ENCODE peak calls at places on chromosomes 2 and 18, in ten cellular contexts. D, Y, K, I, J, E, B, X, O and H are unnamed samples.

GRCh38 chr2:98463551-98463971 is 18.9 kb downstream of the INPP4A start:
- DNase-seq in D (no peak), Y (no peak), K (no peak), I (no peak), J (no peak), E (no peak), B (no peak), X (no peak), O (no peak), H (no peak)

GRCh38 chr2:114345246-114345645 is 97.2 kb upstream of the DPP10 start:
- DNase-seq in D (no peak), Y (no peak), K (no peak), I (no peak), J (no peak), E (no peak), B (no peak), X (no peak), O (no peak), H (no peak)

GRCh38 chr18:12656671-12657047 is 1.2 kb downstream of the SPIRE1 start:
- DNase-seq in D (no peak), Y (no peak), K (no peak), I (no peak), J (peak), E (no peak), B (no peak), X (no peak), O (no peak), H (no peak)

GRCh38 chr2:104774631-104775030 is 79.3 kb upstream of the POU3F3 start:
- DNase-seq in D (no peak), Y (no peak), K (no peak), I (no peak), J (no peak), E (no peak), B (no peak), X (no peak), O (no peak), H (no peak)

GRCh38 chr18:77777126-77777525 is 527.5 kb downstream of the GALR1 start:
- DNase-seq in D (no peak), Y (no peak), K (no peak), I (no peak), J (no peak), E (no peak), B (no peak), X (no peak), O (no peak), H (no peak)

GRCh38 chr18:48938827-48939367 is 11.9 kb downstream of the SMAD7 start:
- DNase-seq in D (no peak), Y (no peak), K (no peak), I (no peak), J (peak), E (no peak), B (no peak), X (no peak), O (no peak), H (no peak)

GRCh38 chr2:24365051-24365450 is 4.7 kb upstream of the ITSN2 start:
- DNase-seq in D (no peak), Y (peak), K (peak), I (no peak), J (peak), E (no peak), B (no peak), X (no peak), O (peak), H (no peak)

GRCh38 chr2:16080516-16080915 is 140.2 kb downstream of the MYCN start:
- DNase-seq in D (no peak), Y (no peak), K (no peak), I (no peak), J (no peak), E (no peak), B (no peak), X (no peak), O (no peak), H (no peak)